ENCODE peak calls at places on chromosomes 6 and 20, in eight cellular contexts. F is SHP77; W is M059J; D is SJSA1; H is activated CD4-positive, alpha-beta T cell treated with anti-CD3 and anti-CD28 coated beads, Interleukin-2, amount 50 U/mL, for 4 hours; B is T-cell; K is endothelial cell; M is CD4-positive, alpha-beta memory T cell. R is an unnamed sample.

GRCh38 chr20:48684501-48685041 is 143.2 kb downstream of the PREX1 start:
- DNase-seq in M (no peak), B (no peak), W (peak; percentile 61), F (no peak), D (no peak), K (no peak), H (no peak), R (no peak)

GRCh38 chr6:130625825-130626500 is 201.2 kb upstream of the SMLR1 start:
- DNase-seq in F (peak; percentile 30), D (no peak), B (no peak), K (no peak), M (no peak), W (peak; percentile 89), H (no peak), R (no peak)

GRCh38 chr20:8573686-8574085 is 441.6 kb downstream of the PLCB1 start:
- DNase-seq in M (no peak), H (no peak), F (no peak), K (no peak), D (no peak), B (no peak), W (no peak), R (no peak)

GRCh38 chr6:58198301-58198700 is 880.9 kb downstream of the PRIM2 start:
- DNase-seq in B (no peak), K (no peak), D (no peak), M (no peak), W (peak; percentile 33), F (no peak), H (no peak), R (no peak)

GRCh38 chr20:62635232-62635631 is 7.1 kb upstream of the SLCO4A1 start:
- DNase-seq in M (no peak), F (no peak), W (no peak), K (no peak), D (no peak), H (no peak), B (no peak), R (no peak)

GRCh38 chr6:854405-855073 is 161.6 kb upstream of the EXOC2 start:
- DNase-seq in H (no peak), F (no peak), B (no peak), W (peak; percentile 24), K (no peak), M (no peak), D (peak; percentile 87), R (no peak)

GRCh38 chr6:143397229-143398222 is 53.0 kb downstream of the ADAT2 start:
- DNase-seq in W (peak; percentile 100), D (no peak), H (no peak), M (peak; percentile 36), B (peak; percentile 16), F (peak; percentile 33), K (peak; percentile 27), R (no peak)

GRCh38 chr6:147400968-147401367 is 107.5 kb upstream of the SAMD5 start:
- DNase-seq in K (no peak), M (no peak), D (no peak), B (no peak), H (no peak), F (no peak), W (no peak), R (no peak)

GRCh38 chr20:38863024-38863851 is 57.7 kb downstream of the PPP1R16B start:
- DNase-seq in H (peak; percentile 56), F (no peak), B (peak; percentile 33), M (peak; percentile 50), W (peak; percentile 27), K (no peak), D (no peak), R (no peak)

GRCh38 chr6:81638366-81638765 is 114.1 kb downstream of the TENT5A start:
- DNase-seq in M (no peak), H (no peak), W (no peak), D (no peak), F (no peak), B (no peak), K (no peak), R (no peak)

GRCh38 chr20:41047975-41048305 is 19.3 kb downstream of the TOP1 start:
- DNase-seq in H (no peak), K (no peak), B (no peak), D (no peak), F (no peak), W (peak; percentile 75), M (peak; percentile 46), R (no peak)

GRCh38 chr6:10719386-10720228 is 3.3 kb upstream of the TMEM14C start:
- DNase-seq in F (peak; percentile 17), B (peak; percentile 41), D (peak; percentile 51), W (no peak), H (peak; percentile 11), K (no peak), M (peak; percentile 26), R (peak; percentile 43)

GRCh38 chr6:9516207-9516606 is 898.7 kb downstream of the TFAP2A start:
- DNase-seq in H (no peak), D (peak; percentile 73), M (no peak), W (peak; percentile 97), F (peak; percentile 40), K (no peak), B (no peak), R (no peak)

GRCh38 chr20:49964964-49965780 is 17.6 kb upstream of the SNAI1 start:
- DNase-seq in F (peak; percentile 19), H (no peak), D (peak; percentile 62), W (peak; percentile 51), B (no peak), K (peak; percentile 75), M (no peak), R (peak; percentile 20)

GRCh38 chr6:11525468-11526155 is 11.9 kb upstream of the TMEM170B start:
- DNase-seq in W (no peak), K (no peak), H (no peak), D (no peak), M (peak; percentile 2), F (no peak), B (no peak), R (no peak)

GRCh38 chr6:35507221-35507620 is 5.5 kb downstream of the TULP1 start:
- DNase-seq in D (no peak), H (no peak), K (no peak), F (no peak), W (no peak), B (no peak), M (no peak), R (no peak)

GRCh38 chr6:90284236-90284744 is 12.4 kb downstream of the BACH2 start:
- DNase-seq in H (peak; percentile 50), K (no peak), W (peak; percentile 82), B (no peak), D (peak; percentile 79), M (peak; percentile 28), F (peak; percentile 53), R (no peak)